ENCODE peak calls at places on chromosomes 2 and 18, in eight cellular contexts. H, X, J, C, U, T, N and I are unnamed samples.

GRCh38 chr2:239223029-239223329 is 177.8 kb downstream of the HDAC4 start:
- DNase-seq in H (no peak), X (no peak), J (no peak), C (no peak), U (no peak), T (no peak), N (no peak), I (no peak)

GRCh38 chr2:66948234-66948633 is 448.9 kb upstream of the ETAA1 start:
- DNase-seq in H (peak; percentile 1), X (no peak), J (no peak), C (no peak), U (no peak), T (no peak), N (no peak), I (no peak)

GRCh38 chr2:127909019-127909418 is 23.3 kb upstream of the AMMECR1L start:
- DNase-seq in H (no peak), X (no peak), J (no peak), C (no peak), U (no peak), T (no peak), N (no peak), I (no peak)

GRCh38 chr2:105287692-105288091 is 41.8 kb downstream of the TGFBRAP1 start:
- DNase-seq in H (no peak), X (no peak), J (peak; percentile 25), C (no peak), U (peak; percentile 78), T (no peak), N (peak; percentile 35), I (peak; percentile 22)

GRCh38 chr2:6249557-6249956 is 557.4 kb downstream of the SOX11 start:
- DNase-seq in H (no peak), X (no peak), J (no peak), C (no peak), U (no peak), T (no peak), N (no peak), I (no peak)

GRCh38 chr2:219019436-219019835 is 21.9 kb downstream of the CFAP65 start:
- DNase-seq in H (no peak), X (no peak), J (no peak), C (no peak), U (no peak), T (no peak), N (no peak), I (no peak)

GRCh38 chr2:128162266-128162665 is 71.3 kb downstream of the UGGT1 start:
- DNase-seq in H (no peak), X (no peak), J (no peak), C (no peak), U (no peak), T (no peak), N (no peak), I (no peak)

GRCh38 chr2:236633219-236633570 is 63.6 kb downstream of the ACKR3 start:
- DNase-seq in H (no peak), X (peak; percentile 44), J (no peak), C (no peak), U (no peak), T (no peak), N (no peak), I (no peak)

GRCh38 chr2:80549901-80550300 is 245.3 kb upstream of the LRRTM1 start:
- DNase-seq in H (no peak), X (no peak), J (no peak), C (no peak), U (no peak), T (no peak), N (no peak), I (no peak)

GRCh38 chr2:174716785-174717184 is 47.5 kb downstream of the CHRNA1 start:
- DNase-seq in H (no peak), X (no peak), J (no peak), C (no peak), U (no peak), T (no peak), N (no peak), I (no peak)

GRCh38 chr2:73852020-73852419 is 23.3 kb downstream of the STAMBP start:
- DNase-seq in H (no peak), X (no peak), J (no peak), C (no peak), U (no peak), T (no peak), N (no peak), I (peak; percentile 22)

GRCh38 chr2:56224316-56224715 is 40.5 kb downstream of the CCDC85A start:
- DNase-seq in H (no peak), X (no peak), J (no peak), C (peak; percentile 45), U (no peak), T (no peak), N (no peak), I (no peak)

GRCh38 chr2:43305537-43305936 is 79.1 kb upstream of the ZFP36L2 start:
- DNase-seq in H (peak; percentile 6), X (no peak), J (no peak), C (no peak), U (no peak), T (no peak), N (no peak), I (no peak)

GRCh38 chr2:47534179-47534919 is 131.4 kb downstream of the MSH2 start:
- DNase-seq in H (no peak), X (no peak), J (peak; percentile 13), C (no peak), U (no peak), T (peak; percentile 2), N (peak; percentile 19), I (no peak)

GRCh38 chr18:58586886-58587285 is 42.0 kb downstream of the ALPK2 start:
- DNase-seq in H (no peak), X (no peak), J (no peak), C (no peak), U (no peak), T (no peak), N (no peak), I (no peak)

GRCh38 chr2:1546023-1546591 is 132.8 kb downstream of the TPO start:
- DNase-seq in H (peak; percentile 39), X (no peak), J (peak; percentile 24), C (peak; percentile 33), U (peak; percentile 69), T (peak; percentile 41), N (peak; percentile 73), I (peak; percentile 20)

GRCh38 chr2:18750662-18751554 is 161.5 kb upstream of the NT5C1B start:
- DNase-seq in H (no peak), X (no peak), J (no peak), C (no peak), U (no peak), T (no peak), N (no peak), I (no peak)

GRCh38 chr2:71348302-71348701 is 16.7 kb downstream of the ZNF638 start:
- DNase-seq in H (no peak), X (no peak), J (no peak), C (no peak), U (peak; percentile 71), T (no peak), N (peak; percentile 45), I (no peak)

GRCh38 chr2:127704641-127705243 is 3.4 kb downstream of the SFT2D3 start:
- DNase-seq in H (no peak), X (no peak), J (no peak), C (no peak), U (no peak), T (no peak), N (no peak), I (no peak)